ENCODE peak calls at places on chromosomes 11 and 22, in nine cellular contexts. H is islet precursor cell; K is SJCRH30; X is WTC11; J is COLO829; F is kidney tubule cell; O is iris pigment epithelial cell; B is activated CD4-positive, alpha-beta T cell treated with anti-CD3 and anti-CD28 coated beads, Interleukin-2, amount 10 ng/mL, durations not matched to agents 24 days and 14 days; Y is T-cell. L is an unnamed sample.

GRCh38 chr22:32339190-32340012 is 18.3 kb upstream of the RFPL3 start:
- DNase-seq in H (peak), K (no peak), X (no peak), J (no peak), F (no peak), O (no peak), B (no peak), Y (no peak), L (no peak)

GRCh38 chr11:22359295-22359694 is 21.1 kb downstream of the SLC17A6 start:
- DNase-seq in H (no peak), K (no peak), X (no peak), J (no peak), F (no peak), O (no peak), B (no peak), Y (no peak), L (no peak)

GRCh38 chr22:50269573-50270301 is 443 bp downstream of the MAPK11 start:
- DNase-seq in H (no peak), K (peak), X (peak), J (no peak), F (peak), O (peak), B (peak), Y (peak), L (no peak)

GRCh38 chr22:45164217-45165123 is 745 bp downstream of the NUP50 start:
- DNase-seq in H (peak), K (peak), X (peak), J (no peak), F (no peak), O (no peak), B (peak), Y (peak), L (peak)

GRCh38 chr11:129190087-129190486 is 2.0 kb downstream of the ARHGAP32 start:
- DNase-seq in H (no peak), K (no peak), X (no peak), J (no peak), F (peak), O (peak), B (no peak), Y (no peak), L (no peak)

GRCh38 chr11:103851166-103851651 is 185.2 kb upstream of the DDI1 start:
- DNase-seq in H (no peak), K (no peak), X (no peak), J (no peak), F (peak), O (peak), B (no peak), Y (no peak), L (no peak)

GRCh38 chr11:127454856-127455255 is 454.3 kb upstream of the KIRREL3 start:
- DNase-seq in H (peak), K (no peak), X (no peak), J (peak), F (peak), O (no peak), B (no peak), Y (no peak), L (peak)

GRCh38 chr11:75968021-75968685 is 153.1 kb downstream of the UVRAG start:
- DNase-seq in H (no peak), K (no peak), X (no peak), J (no peak), F (no peak), O (peak), B (no peak), Y (no peak), L (no peak)

GRCh38 chr22:38448945-38449745 is 5.9 kb downstream of the KCNJ4 start:
- DNase-seq in H (no peak), K (no peak), X (no peak), J (no peak), F (no peak), O (no peak), B (no peak), Y (no peak), L (no peak)

GRCh38 chr11:65432686-65433582 is 10.3 kb downstream of the NEAT1 start:
- DNase-seq in H (peak), K (no peak), X (no peak), J (no peak), F (peak), O (peak), B (no peak), Y (no peak), L (no peak)

GRCh38 chr22:49674479-49674830 is 153.2 kb downstream of the BRD1 start:
- DNase-seq in H (no peak), K (no peak), X (no peak), J (no peak), F (no peak), O (no peak), B (no peak), Y (no peak), L (no peak)